ENCODE peak calls at places on chromosomes 13 and 19, in ten cellular contexts. C is T-helper 9 cell; K is iPS DF 19.7; V is fibroblast of mammary gland; B is A172; R is fibroblast of pulmonary artery; G is stimulated activated CD8-positive, alpha-beta memory T cell treated with anti-CD3 and anti-CD28 coated beads, Interleukin-7, amount 100 ng/mL, for 1 hour; U is stimulated activated CD4-positive, alpha-beta T cell treated with anti-CD3 and anti-CD28 coated beads, Interleukin-1b, Interleukin-23, amount 100 ng/mL, for 4 hours; D is activated T-cell treated with anti-CD3 and anti-CD28 coated beads for 4 hours; T is DMS79. Z is an unnamed sample.

GRCh38 chr19:16320987-16321386 is 3.6 kb upstream of the KLF2 start:
- DNase-seq in D (no peak), C (no peak), G (no peak), T (no peak), U (no peak), R (no peak), B (no peak), V (no peak), K (no peak), Z (no peak)

GRCh38 chr13:47455581-47455980 is 545.5 kb downstream of the SUCLA2 start:
- DNase-seq in G (no peak), U (no peak), T (no peak), C (no peak), B (no peak), R (peak), V (peak), D (no peak), K (no peak), Z (no peak)

GRCh38 chr13:112733661-112734379 is 44.0 kb downstream of the ATP11A start:
- DNase-seq in G (no peak), U (no peak), V (no peak), R (no peak), D (no peak), T (peak), B (no peak), K (peak), C (no peak), Z (no peak)

GRCh38 chr19:16068696-16069259 is 7.5 kb upstream of the TPM4 start:
- DNase-seq in C (no peak), D (no peak), T (no peak), K (no peak), R (no peak), V (no peak), G (no peak), B (no peak), U (no peak), Z (no peak)

GRCh38 chr19:33406521-33407139 is 33.1 kb downstream of the CEBPG start:
- DNase-seq in B (peak), G (peak), D (peak), V (peak), T (peak), K (no peak), R (peak), C (peak), U (peak), Z (peak)

GRCh38 chr13:92355213-92355612 is 871.4 kb upstream of the GPC6 start:
- DNase-seq in D (no peak), T (no peak), K (peak), G (no peak), B (peak), U (no peak), C (no peak), R (peak), V (peak), Z (no peak)

GRCh38 chr19:33412617-33413425 is 39.3 kb downstream of the CEBPG start:
- DNase-seq in T (no peak), B (no peak), R (no peak), D (no peak), K (no peak), V (no peak), C (no peak), U (no peak), G (no peak), Z (peak)

GRCh38 chr19:14843587-14843986 is 5.1 kb downstream of the OR7A10 start:
- DNase-seq in R (no peak), V (peak), U (no peak), D (no peak), C (no peak), K (no peak), B (no peak), T (no peak), G (no peak), Z (no peak)

GRCh38 chr19:47673426-47673825 is 39.8 kb upstream of the EHD2 start:
- DNase-seq in T (no peak), K (no peak), G (no peak), D (no peak), R (no peak), U (no peak), C (no peak), B (no peak), V (no peak), Z (no peak)

GRCh38 chr19:45645068-45645630 is 6.0 kb upstream of the EML2 start:
- DNase-seq in G (no peak), B (no peak), T (no peak), R (no peak), D (no peak), U (no peak), K (no peak), C (no peak), V (no peak), Z (no peak)

GRCh38 chr19:30693179-30693578 is 321.0 kb downstream of the ZNF536 start:
- DNase-seq in C (no peak), T (no peak), B (no peak), K (no peak), R (no peak), G (no peak), V (no peak), U (no peak), D (no peak), Z (no peak)

GRCh38 chr19:49188626-49189200 is 31.1 kb downstream of the TRPM4 start:
- DNase-seq in G (no peak), D (no peak), B (no peak), U (no peak), T (no peak), V (no peak), R (no peak), K (no peak), C (no peak), Z (no peak)

GRCh38 chr19:9793051-9793591 is 24.6 kb upstream of the ZNF846 start:
- DNase-seq in K (no peak), R (peak), B (no peak), C (peak), T (no peak), V (peak), D (peak), U (peak), G (peak), Z (peak)

GRCh38 chr13:95709101-95709500 is 32.2 kb downstream of the DNAJC3 start:
- DNase-seq in B (no peak), G (no peak), C (no peak), U (no peak), D (no peak), K (no peak), V (peak), R (no peak), T (no peak), Z (no peak)

GRCh38 chr13:43265028-43265427 is 241.6 kb downstream of the DNAJC15 start:
- DNase-seq in G (no peak), R (no peak), U (no peak), T (no peak), D (no peak), K (no peak), V (no peak), C (no peak), B (no peak), Z (no peak)

GRCh38 chr19:7874080-7874856 is at the start of gene PRR36:
- DNase-seq in T (peak), R (no peak), C (no peak), K (no peak), D (no peak), U (no peak), B (peak), G (no peak), V (no peak), Z (peak)

GRCh38 chr19:28217064-28217463 is 995.9 kb downstream of the UQCRFS1 start:
- DNase-seq in B (no peak), U (no peak), G (no peak), C (no peak), R (no peak), D (no peak), V (no peak), T (no peak), K (peak), Z (no peak)

GRCh38 chr19:46511237-46511636 is 15.6 kb upstream of the PNMA8B start:
- DNase-seq in T (no peak), B (no peak), K (no peak), R (no peak), U (no peak), G (no peak), D (no peak), V (no peak), C (no peak), Z (no peak)

GRCh38 chr19:50447750-50448149 is 15.1 kb downstream of the MYBPC2 start:
- DNase-seq in K (no peak), B (no peak), R (no peak), V (no peak), C (no peak), G (no peak), T (no peak), D (no peak), U (no peak), Z (no peak)

GRCh38 chr13:40464349-40464748 is 202.1 kb downstream of the FOXO1 start:
- DNase-seq in V (no peak), R (no peak), U (no peak), B (no peak), T (peak), K (no peak), C (no peak), G (no peak), D (no peak), Z (no peak)

GRCh38 chr19:34837262-34837661 is 64.2 kb upstream of the ZNF599 start:
- DNase-seq in G (no peak), D (no peak), T (no peak), V (no peak), C (no peak), K (no peak), B (peak), U (no peak), R (peak), Z (no peak)

GRCh38 chr19:50555447-50556235 is 12.6 kb downstream of the LRRC4B start:
- DNase-seq in R (peak), K (no peak), G (no peak), U (no peak), D (no peak), V (no peak), C (no peak), T (no peak), B (no peak), Z (no peak)

GRCh38 chr13:103694033-103694432 is 627.8 kb upstream of the SLC10A2 start:
- DNase-seq in B (no peak), C (no peak), D (no peak), U (no peak), V (no peak), T (no peak), G (no peak), K (peak), R (no peak), Z (no peak)

GRCh38 chr19:33226550-33227241 is 1.0 kb upstream of the SLC7A10 start:
- DNase-seq in D (no peak), G (no peak), U (peak), C (no peak), K (no peak), V (no peak), R (no peak), T (no peak), B (no peak), Z (peak)

GRCh38 chr13:83950284-83950683 is 68.0 kb upstream of the SLITRK1 start:
- DNase-seq in K (no peak), G (no peak), B (no peak), D (no peak), C (no peak), T (no peak), R (no peak), U (no peak), V (no peak), Z (no peak)

GRCh38 chr13:76019421-76020044 is 383.4 kb downstream of the LMO7 start:
- DNase-seq in U (peak), G (no peak), K (no peak), C (no peak), R (no peak), B (peak), D (no peak), V (peak), T (no peak), Z (peak)

GRCh38 chr13:73075546-73075945 is 16.7 kb downstream of the KLF5 start:
- DNase-seq in R (no peak), K (peak), V (no peak), T (no peak), U (no peak), D (no peak), G (no peak), C (no peak), B (no peak), Z (no peak)

GRCh38 chr19:23440791-23441190 is 45.5 kb upstream of the ZNF91 start:
- DNase-seq in B (peak), K (no peak), T (no peak), G (no peak), R (no peak), C (no peak), D (no peak), V (no peak), U (no peak), Z (no peak)

GRCh38 chr13:34019870-34020269 is 201.9 kb downstream of the RFC3 start:
- DNase-seq in G (no peak), C (no peak), K (no peak), D (no peak), V (peak), B (no peak), R (no peak), U (no peak), T (no peak), Z (no peak)

GRCh38 chr19:41341669-41342490 is 11.8 kb downstream of the TGFB1 start:
- DNase-seq in R (no peak), V (no peak), D (no peak), G (no peak), T (no peak), K (no peak), C (no peak), U (no peak), B (no peak), Z (no peak)

GRCh38 chr19:10271543-10272086 is 695 bp downstream of the ICAM1 start:
- DNase-seq in K (no peak), V (no peak), R (peak), B (no peak), C (peak), T (no peak), U (peak), D (no peak), G (no peak), Z (peak)

GRCh38 chr13:94112227-94112626 is 367.3 kb downstream of the DCT start:
- DNase-seq in C (no peak), B (peak), R (peak), T (no peak), V (peak), U (no peak), K (no peak), D (no peak), G (no peak), Z (no peak)

GRCh38 chr13:38662362-38662761 is 24.5 kb upstream of the FREM2 start:
- DNase-seq in G (no peak), V (peak), R (peak), B (no peak), C (no peak), T (no peak), U (no peak), D (no peak), K (no peak), Z (no peak)

GRCh38 chr19:14089662-14090508 is 666 bp downstream of the SAMD1 start:
- DNase-seq in R (peak), B (no peak), K (no peak), V (peak), U (no peak), C (peak), D (peak), T (no peak), G (no peak), Z (peak)

GRCh38 chr19:5676105-5676671 is 4.1 kb downstream of the MICOS13 start:
- DNase-seq in V (no peak), K (no peak), D (no peak), T (no peak), C (no peak), G (no peak), B (no peak), U (no peak), R (no peak), Z (no peak)

GRCh38 chr13:85608255-85608829 is 190.9 kb downstream of the SLITRK6 start:
- DNase-seq in K (peak), C (no peak), D (no peak), U (no peak), V (no peak), B (no peak), T (no peak), G (no peak), R (no peak), Z (no peak)

Z was measured in Right ventricle myocardium inferior.